ENCODE peak calls at places on chromosomes 11 and 22, in five cellular contexts. P is midbrain, K is HT-29, C is DMS153, Y is amniotic stem cell. O is an unnamed sample.

GRCh38 chr11:65316979-65317786 is 2.5 kb downstream of the CDC42EP2 start:
- DNase-seq in P (no peak), K (peak), C (peak), Y (no peak), O (peak)

GRCh38 chr11:124109377-124109776 is 5.9 kb upstream of the VWA5A start:
- DNase-seq in P (no peak), K (no peak), C (no peak), Y (no peak), O (no peak)

GRCh38 chr22:23062616-23063538 is 7.4 kb upstream of the GNAZ start:
- DNase-seq in P (no peak), K (no peak), C (no peak), Y (no peak), O (peak)

GRCh38 chr11:44286268-44286880 is 23.6 kb downstream of the ALX4 start:
- DNase-seq in P (peak), K (peak), C (peak), Y (no peak), O (no peak)

GRCh38 chr11:662689-663274 is 25.7 kb downstream of the DRD4 start:
- DNase-seq in P (peak), K (peak), C (peak), Y (no peak), O (peak)

GRCh38 chr11:11265994-11266606 is 87.0 kb downstream of the CSNK2A3 start:
- DNase-seq in P (peak), K (peak), C (peak), Y (no peak), O (no peak)

GRCh38 chr11:67230406-67230805 is 35.9 kb upstream of the GRK2 start:
- DNase-seq in P (no peak), K (no peak), C (no peak), Y (no peak), O (no peak)

GRCh38 chr22:47551438-47551788 is 789.0 kb downstream of the TBC1D22A start:
- DNase-seq in P (no peak), K (no peak), C (no peak), Y (no peak), O (no peak)

GRCh38 chr22:19972652-19973550 is 31.3 kb upstream of the TXNRD2 start:
- DNase-seq in P (no peak), K (no peak), C (no peak), Y (no peak), O (no peak)

GRCh38 chr11:118917488-118918127 is 8.1 kb downstream of the BCL9L start:
- DNase-seq in P (no peak), K (peak), C (no peak), Y (peak), O (peak)

O was measured in Right ventricle myocardium inferior.